ENCODE peak calls at places on chromosomes 5 and 9, in nine cellular contexts. N is HuH-7.5; G is Kasumi-1; U is stimulated activated CD4-positive, alpha-beta T cell treated with anti-CD3 and anti-CD28 coated beads, Interleukin-15, amount 100 ng/mL, for 1 hour; W is T-helper 17 cell; Y is GM06990; S is hepatic stellate cell; X is NCI-H146; H is left kidney. F is an unnamed sample.

GRCh38 chr5:118791986-118792734 is 196.2 kb downstream of the DTWD2 start:
- DNase-seq in S (peak), H (peak), W (no peak), Y (peak), X (peak), G (peak), U (no peak), N (peak), F (peak)

GRCh38 chr5:33772276-33772990 is 119.4 kb downstream of the ADAMTS12 start:
- DNase-seq in G (no peak), S (no peak), U (no peak), X (no peak), H (no peak), N (no peak), W (no peak), Y (no peak), F (no peak)

GRCh38 chr9:89885156-89885555 is 280.3 kb downstream of the GADD45G start:
- DNase-seq in G (no peak), S (no peak), U (no peak), W (no peak), H (no peak), X (no peak), N (no peak), Y (no peak), F (no peak)

GRCh38 chr5:95159603-95160002 is 125.3 kb downstream of the MCTP1 start:
- DNase-seq in Y (no peak), H (no peak), N (no peak), U (no peak), G (no peak), X (no peak), S (no peak), W (no peak), F (no peak)

GRCh38 chr5:124414973-124415372 is 331.5 kb downstream of the ZNF608 start:
- DNase-seq in W (no peak), Y (no peak), H (no peak), G (no peak), X (no peak), N (no peak), U (no peak), S (no peak), F (no peak)

GRCh38 chr9:132644251-132644650 is 25.5 kb downstream of the DDX31 start:
- DNase-seq in S (no peak), Y (no peak), H (no peak), N (peak), U (no peak), G (peak), W (no peak), X (no peak), F (peak)

GRCh38 chr9:84722388-84722989 is 53.0 kb downstream of the NTRK2 start:
- DNase-seq in S (no peak), H (no peak), U (no peak), Y (no peak), N (no peak), W (no peak), G (no peak), X (no peak), F (no peak)

GRCh38 chr5:156640751-156641241 is 209.3 kb upstream of the PPP1R2B start:
- DNase-seq in S (no peak), H (peak), N (no peak), W (no peak), U (no peak), X (no peak), Y (no peak), G (no peak), F (no peak)

GRCh38 chr5:83473344-83474169 is 2.0 kb downstream of the VCAN start:
- DNase-seq in H (peak), N (peak), S (peak), Y (peak), U (no peak), W (peak), X (peak), G (peak), F (peak)

GRCh38 chr5:8839361-8840055 is 706.4 kb downstream of the SEMA5A start:
- DNase-seq in Y (no peak), H (no peak), W (no peak), G (no peak), X (no peak), S (no peak), N (no peak), U (no peak), F (no peak)

GRCh38 chr5:127705120-127705892 is 2.1 kb downstream of the CCDC192 start:
- DNase-seq in X (peak), W (no peak), G (peak), U (no peak), S (peak), N (no peak), H (peak), Y (no peak), F (peak)

GRCh38 chr5:123429993-123430392 is 6.8 kb upstream of the CEP120 start:
- DNase-seq in N (no peak), Y (no peak), G (peak), S (no peak), W (no peak), X (no peak), H (no peak), U (no peak), F (no peak)

GRCh38 chr5:151141535-151141934 is 16.0 kb downstream of the ANXA6 start:
- DNase-seq in U (peak), X (no peak), G (no peak), W (peak), H (peak), N (no peak), S (no peak), Y (peak), F (no peak)

GRCh38 chr9:135296783-135297715 is 182.5 kb upstream of the PPP1R26 start:
- DNase-seq in U (no peak), N (no peak), Y (no peak), X (no peak), H (no peak), W (no peak), G (no peak), S (no peak), F (no peak)

GRCh38 chr5:104494043-104494442 is 931.5 kb upstream of the NUDT12 start:
- DNase-seq in W (no peak), S (no peak), N (no peak), H (no peak), U (no peak), G (no peak), Y (no peak), X (no peak), F (no peak)

GRCh38 chr5:55993628-55994501 is 898 bp downstream of the IL6ST start:
- DNase-seq in X (no peak), Y (peak), U (no peak), H (peak), N (no peak), S (no peak), G (no peak), W (no peak), F (no peak)

GRCh38 chr9:21710792-21711191 is 91.6 kb upstream of the MTAP start:
- DNase-seq in S (no peak), H (peak), U (no peak), G (no peak), N (no peak), X (no peak), W (no peak), Y (no peak), F (peak)

GRCh38 chr5:103511554-103511885 is 51.1 kb downstream of the NUDT12 start:
- DNase-seq in W (no peak), H (no peak), S (no peak), U (no peak), X (no peak), Y (no peak), G (no peak), N (no peak), F (peak)

GRCh38 chr9:129834489-129835127 is 467 bp downstream of the C9orf78 start:
- DNase-seq in W (peak), N (peak), G (peak), U (no peak), S (peak), H (peak), Y (no peak), X (peak), F (no peak)

GRCh38 chr5:150249744-150250143 is 39.8 kb downstream of the CAMK2A start:
- DNase-seq in W (no peak), X (no peak), H (no peak), S (no peak), N (no peak), Y (no peak), U (no peak), G (no peak), F (no peak)

GRCh38 chr5:134577022-134577795 is 51.7 kb downstream of the JADE2 start:
- DNase-seq in S (peak), N (no peak), G (no peak), W (no peak), Y (no peak), H (no peak), X (no peak), U (no peak), F (peak)

GRCh38 chr9:137366891-137367381 is 56.0 kb downstream of the EXD3 start:
- DNase-seq in X (no peak), N (no peak), S (no peak), H (no peak), U (no peak), G (no peak), W (no peak), Y (no peak), F (no peak)

GRCh38 chr9:127684576-127684975 is 22.2 kb upstream of the CFAP157 start:
- DNase-seq in N (no peak), U (no peak), W (no peak), G (no peak), X (no peak), Y (no peak), S (peak), H (no peak), F (no peak)

GRCh38 chr9:24912767-24913166 is 367.1 kb upstream of the IZUMO3 start:
- DNase-seq in W (no peak), X (no peak), Y (no peak), G (no peak), N (no peak), U (no peak), S (no peak), H (no peak), F (no peak)

GRCh38 chr9:9133526-9133925 is 1333.9 kb upstream of the DMAC1 start:
- DNase-seq in W (no peak), N (no peak), X (no peak), Y (no peak), G (no peak), U (no peak), S (no peak), H (no peak), F (no peak)

GRCh38 chr5:11525020-11525419 is 379.2 kb downstream of the CTNND2 start:
- DNase-seq in H (peak), N (no peak), U (no peak), Y (no peak), G (no peak), S (no peak), X (no peak), W (no peak), F (no peak)